ENCODE peak calls at places on chromosomes 2 and 18, in four cellular contexts. Y is activated CD4-positive, alpha-beta T cell treated with anti-CD3 and anti-CD28 coated beads, Interleukin-2, amount 50 U/mL, for 48 hours; K is activated T-cell treated with anti-CD3 and anti-CD28 coated beads for 1 hour; R is smooth muscle cell of the brain vasculature. H is an unnamed sample.

GRCh38 chr2:227325824-227326195 is 759 bp downstream of the MFF start:
- DNase-seq in Y (peak; percentile 4), K (no peak), R (peak; percentile 15), H (peak; percentile 2)

GRCh38 chr2:235511187-235511661 is 17.4 kb downstream of the AGAP1 start:
- DNase-seq in Y (no peak), K (no peak), R (no peak), H (no peak)

GRCh38 chr2:105102963-105103421 is 65.1 kb downstream of the MRPS9 start:
- DNase-seq in Y (no peak), K (no peak), R (no peak), H (no peak)

GRCh38 chr2:18828296-18828695 is 238.9 kb upstream of the NT5C1B start:
- DNase-seq in Y (no peak), K (no peak), R (no peak), H (no peak)

GRCh38 chr2:150167711-150168110 is 319.8 kb downstream of the RND3 start:
- DNase-seq in Y (no peak), K (no peak), R (no peak), H (no peak)

GRCh38 chr2:86577817-86578456 is 14.7 kb upstream of the CHMP3 start:
- DNase-seq in Y (no peak), K (no peak), R (no peak), H (no peak)

GRCh38 chr2:156437272-156437671 is 1.1 kb downstream of the GPD2 start:
- DNase-seq in Y (no peak), K (no peak), R (no peak), H (no peak)

GRCh38 chr18:31225668-31226067 is 63.0 kb upstream of the DSC1 start:
- DNase-seq in Y (no peak), K (no peak), R (peak; percentile 63), H (no peak)

GRCh38 chr2:120224256-120224655 is 1.1 kb upstream of the TMEM185B start:
- DNase-seq in Y (no peak), K (no peak), R (no peak), H (no peak)

GRCh38 chr2:152320166-152320565 is 14.8 kb upstream of the FMNL2 start:
- DNase-seq in Y (no peak), K (no peak), R (no peak), H (no peak)

GRCh38 chr2:68744517-68744916 is 9.9 kb downstream of the ARHGAP25 start:
- DNase-seq in Y (no peak), K (no peak), R (no peak), H (no peak)

GRCh38 chr2:172555272-172555521 is 693 bp upstream of the PDK1 start:
- DNase-seq in Y (no peak), K (no peak), R (no peak), H (no peak)

GRCh38 chr2:217218269-217219140 is 358.6 kb upstream of the TNP1 start:
- DNase-seq in Y (no peak), K (no peak), R (peak; percentile 17), H (no peak)

GRCh38 chr2:62578837-62579640 is 73.0 kb upstream of the TMEM17 start:
- DNase-seq in Y (no peak), K (no peak), R (no peak), H (no peak)

H was measured in stimulated activated naive CD4-positive, alpha-beta T cell treated with Interleukin-2 at 50 U/mL for 16 hours.